ENCODE peak calls at places on chromosomes 1 and 21, in nine cellular contexts. E is Peyer's patch, H is H7, N is SK-N-SH, D is astrocyte of the spinal cord, P is adipocyte, Z is fibroblast of pulmonary artery, S is kidney epithelial cell, L is OCI-LY7. A is an unnamed sample.

GRCh38 chr1:77538956-77539509 is 143.4 kb downstream of the ZZZ3 start:
- DNase-seq in H (no peak), D (peak), E (no peak), L (no peak), S (peak), P (peak), Z (peak), N (no peak), A (peak)

GRCh38 chr1:9280015-9280860 is 12.5 kb upstream of the SPSB1 start:
- DNase-seq in D (peak), Z (peak), N (peak), P (peak), S (peak), H (peak), E (peak), L (no peak), A (peak)

GRCh38 chr1:173330149-173330951 is 123.2 kb upstream of the TNFSF4 start:
- DNase-seq in D (peak), S (no peak), Z (peak), L (peak), N (no peak), H (no peak), P (peak), E (no peak), A (peak)

GRCh38 chr1:230972855-230973271 is 5.8 kb downstream of the TTC13 start:
- DNase-seq in Z (no peak), E (peak), P (peak), N (no peak), H (no peak), L (peak), S (no peak), D (peak), A (no peak)

GRCh38 chr1:173100476-173101107 is 49.9 kb upstream of the TNFSF18 start:
- DNase-seq in D (no peak), P (no peak), L (no peak), N (no peak), H (no peak), Z (no peak), S (no peak), E (no peak), A (no peak)

GRCh38 chr1:218377143-218377660 is 32.1 kb downstream of the TGFB2 start:
- DNase-seq in L (no peak), E (no peak), D (peak), H (no peak), N (no peak), P (peak), S (peak), Z (peak), A (peak)

GRCh38 chr1:118861216-118861615 is 126.9 kb downstream of the TBX15 start:
- DNase-seq in N (no peak), P (no peak), S (no peak), H (no peak), D (no peak), E (no peak), Z (no peak), L (no peak), A (no peak)

GRCh38 chr1:5494518-5494917 is 497.7 kb downstream of the NPHP4 start:
- DNase-seq in E (no peak), S (no peak), Z (no peak), P (no peak), N (no peak), H (no peak), L (no peak), D (no peak), A (no peak)

GRCh38 chr1:207002731-207003146 is 29.8 kb downstream of the C1orf116 start:
- DNase-seq in Z (no peak), D (peak), P (no peak), N (no peak), S (no peak), E (no peak), H (no peak), L (no peak), A (no peak)

GRCh38 chr1:169546087-169546995 is 39.9 kb downstream of the F5 start:
- DNase-seq in H (peak), E (peak), N (peak), S (peak), L (peak), Z (peak), D (peak), P (peak), A (peak)

DNA sequence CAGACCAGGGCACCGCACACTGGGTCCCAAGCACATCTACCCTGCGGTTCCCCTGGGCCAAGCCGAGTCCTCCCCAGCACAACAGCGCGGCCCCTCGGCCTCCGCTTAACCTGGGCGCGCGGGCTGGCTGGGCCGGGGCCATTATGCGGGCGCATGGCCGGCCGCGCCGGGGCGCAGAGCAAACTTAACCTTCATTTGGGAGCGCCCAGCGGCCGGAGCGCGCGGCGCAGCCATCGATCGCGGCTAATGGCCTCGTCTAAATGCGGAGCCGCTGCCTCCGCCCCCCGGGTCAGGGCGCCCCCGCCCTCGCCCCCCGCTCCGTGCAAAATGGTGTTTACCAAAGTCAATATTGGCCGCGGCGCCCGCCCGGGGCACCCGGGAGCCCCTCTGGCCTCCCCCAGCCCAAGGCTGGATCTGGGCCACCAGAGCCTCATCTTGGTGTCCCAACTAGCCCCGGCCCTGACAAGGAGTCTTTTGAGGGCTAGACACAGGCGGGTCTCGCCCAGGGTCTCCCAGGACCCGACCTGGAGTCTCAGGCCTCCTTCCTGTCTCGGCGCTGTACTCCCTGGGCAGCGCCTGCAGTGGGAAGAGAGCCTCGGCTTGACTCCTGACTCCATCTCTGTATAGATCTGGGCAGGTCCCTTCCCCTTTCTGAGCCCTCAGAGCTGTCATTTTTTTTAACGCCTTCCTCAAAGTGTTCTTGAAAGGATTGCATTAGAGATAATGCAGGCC is 272.0 kb downstream of the TRABD2B start:
- DNase-seq in Z (no peak), D (no peak), L (no peak), S (no peak), E (no peak), H (peak), N (peak), P (peak), A (peak)
- H3K4me3 ChIP-seq in Z (no peak), D (no peak), L (no peak), S (no peak), E (no peak), H (peak), N (no peak), P (no peak), A (no peak)

GRCh38 chr21:37532868-37533780 is 166.6 kb downstream of the DYRK1A start:
- DNase-seq in Z (peak), D (peak), P (no peak), S (peak), H (no peak), N (no peak), L (no peak), E (no peak), A (no peak)
- H3K4me3 ChIP-seq in Z (no peak), D (no peak), P (no peak), S (no peak), H (no peak), N (no peak), L (no peak), E (no peak), A (no peak)

GRCh38 chr1:243495032-243495431 is 239.2 kb downstream of the SDCCAG8 start:
- DNase-seq in D (no peak), Z (no peak), S (no peak), E (no peak), H (no peak), N (no peak), L (no peak), P (no peak), A (no peak)

GRCh38 chr1:243493156-243494129 is 237.6 kb downstream of the SDCCAG8 start:
- DNase-seq in D (no peak), E (no peak), L (no peak), N (peak), H (peak), S (no peak), Z (peak), P (no peak), A (peak)

GRCh38 chr1:243496806-243497205 is 241.0 kb downstream of the SDCCAG8 start:
- DNase-seq in H (no peak), Z (no peak), N (no peak), S (no peak), L (no peak), E (no peak), D (no peak), P (no peak), A (no peak)

GRCh38 chr1:243496173-243496553 is 240.3 kb downstream of the SDCCAG8 start:
- DNase-seq in S (no peak), N (no peak), H (peak), P (no peak), Z (no peak), E (no peak), L (no peak), D (no peak), A (no peak)

DNA sequence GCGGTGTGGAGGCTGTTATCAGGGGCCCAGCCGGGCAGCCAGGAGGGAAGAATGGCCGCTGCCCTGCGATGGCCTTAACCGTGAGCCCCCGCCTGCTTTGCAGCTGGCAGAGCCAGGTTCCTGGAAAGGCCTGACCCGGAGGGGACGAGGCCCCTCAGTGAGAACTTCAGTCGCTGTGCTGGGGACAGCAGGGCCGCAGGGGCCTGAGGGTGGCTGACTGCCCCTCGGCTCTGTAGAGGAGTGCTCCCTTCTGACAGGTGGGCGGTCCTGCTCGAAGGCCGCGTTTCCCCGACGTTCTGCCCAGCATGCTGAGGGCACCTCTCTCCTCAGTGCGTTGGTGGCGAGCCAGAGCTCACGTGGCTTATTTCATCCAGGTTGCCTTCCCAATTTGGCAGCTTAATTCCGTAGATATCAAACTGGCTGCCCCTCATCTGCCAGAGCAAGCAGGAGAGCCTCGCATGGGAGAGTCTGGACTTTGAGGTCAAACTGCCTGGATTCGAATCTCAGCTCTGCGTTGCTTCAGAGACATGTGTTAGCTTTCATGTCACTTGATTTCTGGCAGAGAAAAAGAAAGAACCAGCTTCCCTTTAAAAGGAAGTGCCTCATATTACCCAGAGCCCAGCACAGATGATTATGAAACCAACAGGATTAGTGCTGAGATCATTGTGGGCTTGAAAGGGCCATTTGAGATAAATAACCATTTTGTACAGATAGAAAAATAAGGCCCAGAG is 239.8 kb downstream of the SDCCAG8 start:
- DNase-seq in H (peak), P (peak), E (no peak), S (no peak), Z (peak), L (no peak), N (no peak), D (peak), A (peak)
- H3K4me3 ChIP-seq in H (no peak), P (no peak), E (no peak), S (no peak), Z (no peak), L (no peak), N (no peak), D (no peak), A (no peak)

GRCh38 chr1:167633258-167633944 is 3.4 kb downstream of the RCSD1 start:
- DNase-seq in S (no peak), Z (no peak), L (no peak), P (no peak), E (no peak), H (no peak), D (no peak), N (no peak), A (no peak)

GRCh38 chr1:167635941-167636340 is 5.9 kb downstream of the RCSD1 start:
- DNase-seq in D (no peak), N (no peak), P (no peak), L (no peak), Z (no peak), E (no peak), H (no peak), S (no peak), A (no peak)

GRCh38 chr1:167635233-167635648 is 5.2 kb downstream of the RCSD1 start:
- DNase-seq in N (no peak), Z (peak), P (peak), H (peak), D (no peak), E (peak), L (no peak), S (no peak), A (peak)

GRCh38 chr1:167631987-167632680 is 2.1 kb downstream of the RCSD1 start:
- DNase-seq in H (peak), D (no peak), Z (peak), P (no peak), L (peak), N (no peak), S (no peak), E (peak), A (no peak)

GRCh38 chr1:167634435-167634834 is 4.4 kb downstream of the RCSD1 start:
- DNase-seq in L (no peak), Z (no peak), S (no peak), E (no peak), H (no peak), P (no peak), N (no peak), D (no peak), A (no peak)
- H3K4me3 ChIP-seq in L (peak), Z (no peak), S (no peak), E (no peak), H (no peak), P (no peak), N (no peak), D (no peak), A (no peak)

GRCh38 chr1:247857986-247858356 is 984 bp downstream of the TRIM58 start:
- DNase-seq in H (no peak), N (no peak), L (no peak), Z (no peak), P (no peak), S (no peak), E (no peak), D (no peak), A (no peak)
- H3K4me3 ChIP-seq in H (no peak), N (no peak), L (no peak), Z (peak), P (peak), S (peak), E (no peak), D (peak), A (no peak)

GRCh38 chr1:20152599-20152930 is 13.4 kb downstream of the PLA2G2F start:
- DNase-seq in N (no peak), L (no peak), Z (no peak), P (no peak), S (no peak), D (no peak), E (no peak), H (no peak), A (no peak)
- H3K4me3 ChIP-seq in N (no peak), L (peak), Z (no peak), P (peak), S (no peak), D (no peak), E (no peak), H (no peak), A (no peak)

DNA sequence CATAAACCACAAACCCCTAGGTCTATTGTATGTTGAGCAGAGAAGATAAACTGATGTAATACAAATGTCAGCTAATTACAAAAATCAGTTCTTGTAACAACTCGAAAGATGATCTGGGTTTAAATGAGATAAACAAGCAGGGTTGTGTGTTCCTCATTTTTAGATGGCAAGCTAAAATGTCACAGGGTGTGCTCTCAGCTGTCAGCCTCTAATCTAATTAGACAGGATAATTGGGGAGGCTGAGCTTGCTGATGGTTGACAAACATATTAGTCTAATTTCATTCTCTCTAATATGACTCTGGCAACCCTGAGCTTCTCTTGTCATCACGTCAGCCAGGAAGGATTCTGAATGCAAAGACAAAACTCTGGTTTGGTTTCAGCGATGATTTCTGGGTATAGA is 335.3 kb upstream of the KAZN start:
- DNase-seq in N (peak), H (no peak), L (no peak), D (no peak), P (no peak), Z (no peak), E (no peak), S (no peak), A (no peak)
- H3K4me3 ChIP-seq in N (no peak), H (no peak), L (no peak), D (no peak), P (no peak), Z (no peak), E (no peak), S (no peak), A (no peak)

GRCh38 chr1:18197299-18197698 is 89.7 kb downstream of the IGSF21 start:
- DNase-seq in P (no peak), S (no peak), D (no peak), L (no peak), N (no peak), H (no peak), E (no peak), Z (no peak), A (no peak)

GRCh38 chr1:18200136-18200717 is 92.6 kb downstream of the IGSF21 start:
- DNase-seq in Z (no peak), N (no peak), L (no peak), E (no peak), P (no peak), S (no peak), D (no peak), H (no peak), A (no peak)

GRCh38 chr1:18200918-18201317 is 93.3 kb downstream of the IGSF21 start:
- DNase-seq in Z (no peak), D (no peak), N (no peak), L (no peak), S (no peak), P (no peak), H (no peak), E (no peak), A (no peak)

GRCh38 chr1:18198240-18198639 is 90.6 kb downstream of the IGSF21 start:
- DNase-seq in E (no peak), D (no peak), Z (no peak), S (no peak), N (peak), H (no peak), P (no peak), L (no peak), A (no peak)

GRCh38 chr1:18199462-18199861 is 91.9 kb downstream of the IGSF21 start:
- DNase-seq in P (no peak), L (no peak), S (no peak), E (no peak), N (peak), D (no peak), H (peak), Z (no peak), A (no peak)
- H3K4me3 ChIP-seq in P (no peak), L (no peak), S (no peak), E (no peak), N (no peak), D (no peak), H (no peak), Z (no peak), A (no peak)

DNA sequence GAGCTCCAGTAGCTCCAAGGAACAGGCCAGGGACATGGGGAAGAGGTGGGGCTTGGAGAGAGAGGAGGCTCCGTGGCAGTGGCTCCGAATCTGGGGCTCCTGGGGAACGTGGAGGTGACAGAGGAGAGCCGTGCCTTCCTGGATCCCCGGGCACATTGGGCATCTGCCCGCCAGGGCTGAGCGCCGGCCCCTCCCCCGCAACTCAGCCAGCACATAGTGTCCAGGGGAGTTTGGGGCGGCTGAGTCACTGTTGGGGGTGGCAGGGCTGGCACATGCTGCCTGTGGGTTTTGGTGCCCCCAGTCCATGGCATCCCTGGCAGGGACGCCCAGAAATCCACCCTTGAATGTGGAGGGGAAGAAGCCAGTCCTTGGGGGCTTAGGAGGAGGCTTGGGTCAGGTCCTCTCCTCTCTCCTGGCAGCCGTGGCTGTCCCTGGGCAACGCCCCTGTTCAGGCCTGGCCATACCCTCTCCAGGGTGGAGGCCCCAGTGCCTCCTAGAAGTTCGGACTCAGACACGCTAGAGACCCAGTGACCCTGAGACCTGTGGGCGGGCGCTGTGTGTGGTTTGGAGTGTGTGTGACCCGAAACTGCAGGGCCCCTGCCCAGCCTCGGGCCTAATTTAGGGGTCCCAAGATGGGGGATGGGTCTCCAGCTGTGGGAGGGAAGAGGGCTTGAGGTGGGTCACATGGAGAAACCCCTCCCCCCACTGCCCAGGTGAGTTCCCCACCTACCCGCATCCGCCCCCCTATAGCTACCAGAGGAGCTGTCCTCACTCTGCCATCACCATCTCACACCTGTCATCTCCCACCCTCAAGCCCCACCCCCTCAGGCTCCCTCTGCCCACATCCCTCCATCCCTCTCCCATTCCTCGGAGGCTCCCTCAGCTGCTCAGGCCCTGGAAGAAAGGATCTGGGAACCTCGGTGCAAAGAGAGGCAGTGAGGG is 1.6 kb downstream of the HSPB7 start:
- DNase-seq in L (no peak), E (no peak), D (no peak), Z (no peak), S (no peak), P (peak), N (no peak), H (peak), A (no peak)
- H3K4me3 ChIP-seq in L (no peak), E (no peak), D (no peak), Z (no peak), S (no peak), P (peak), N (no peak), H (no peak), A (no peak)